ENCODE peak calls at places on chromosomes 3 and 15, in six cellular contexts. A is nephron progenitor cell, C is AG20443, X is left ventricle myocardium superior, U is HuH-7.5, Q is progenitor cell of endocrine pancreas. D is an unnamed sample.

GRCh38 chr3:187678869-187679268 is 8.7 kb upstream of the SST start:
- DNase-seq in A (peak; percentile 54), X (no peak), C (peak; percentile 77), Q (peak; percentile 27), U (peak; percentile 21), D (no peak)

GRCh38 chr3:72177075-72178050 is 392.4 kb upstream of the PROK2 start:
- DNase-seq in Q (no peak), C (peak; percentile 73), X (peak; percentile 57), A (peak; percentile 50), U (no peak), D (no peak)

GRCh38 chr15:89587955-89588354 is 12.7 kb downstream of the TICRR start:
- DNase-seq in X (no peak), Q (no peak), A (no peak), U (no peak), C (peak; percentile 55), D (no peak)

GRCh38 chr3:60417590-60417989 is 833.7 kb downstream of the FHIT start:
- DNase-seq in Q (no peak), C (no peak), X (no peak), A (peak; percentile 13), U (no peak), D (no peak)

GRCh38 chr15:74196175-74196574 is 6.4 kb downstream of the STRA6 start:
- DNase-seq in Q (no peak), A (no peak), C (peak; percentile 87), U (no peak), X (peak; percentile 72), D (no peak)

GRCh38 chr3:192834428-192834827 is 83.2 kb downstream of the MB21D2 start:
- DNase-seq in C (no peak), A (no peak), Q (no peak), U (no peak), X (no peak), D (no peak)

GRCh38 chr3:81723732-81724313 is 37.6 kb downstream of the GBE1 start:
- DNase-seq in Q (no peak), X (no peak), A (no peak), C (peak; percentile 40), U (no peak), D (no peak)

GRCh38 chr3:1734494-1735122 is 364.1 kb upstream of the CNTN4 start:
- DNase-seq in X (no peak), A (no peak), Q (no peak), C (no peak), U (no peak), D (no peak)

GRCh38 chr3:103963599-103963998 is 1403.1 kb upstream of the ALCAM start:
- DNase-seq in X (no peak), U (no peak), Q (no peak), C (no peak), A (peak; percentile 2), D (no peak)

GRCh38 chr15:71880276-71880675 is 69.9 kb downstream of the NR2E3 start:
- DNase-seq in X (no peak), Q (no peak), A (no peak), U (no peak), C (no peak), D (no peak)

GRCh38 chr15:27762471-27762870 is 336.6 kb downstream of the OCA2 start:
- DNase-seq in U (no peak), X (no peak), A (no peak), C (no peak), Q (no peak), D (no peak)

GRCh38 chr15:79593119-79593869 is 161.2 kb downstream of the MINAR1 start:
- DNase-seq in Q (no peak), A (no peak), C (peak; percentile 30), X (no peak), U (no peak), D (no peak)

GRCh38 chr3:79572930-79573329 is 194.9 kb downstream of the ROBO1 start:
- DNase-seq in C (no peak), Q (no peak), A (no peak), U (no peak), X (no peak), D (no peak)

GRCh38 chr15:32898414-32898813 is 180.6 kb downstream of the GREM1 start:
- DNase-seq in A (no peak), X (no peak), Q (no peak), U (no peak), C (no peak), D (no peak)

GRCh38 chr3:10772230-10773161 is 43.5 kb upstream of the SLC6A11 start:
- DNase-seq in A (peak; percentile 17), C (no peak), U (peak; percentile 82), Q (no peak), X (no peak), D (no peak)

GRCh38 chr3:71062037-71062919 is 521.2 kb downstream of the FOXP1 start:
- DNase-seq in Q (no peak), X (no peak), C (no peak), U (no peak), A (no peak), D (no peak)

GRCh38 chr3:76826915-76827314 is 213.0 kb upstream of the ROBO2 start:
- DNase-seq in X (no peak), C (no peak), A (no peak), U (no peak), Q (no peak), D (no peak)

GRCh38 chr3:128226794-128227399 is 73.6 kb downstream of the EEFSEC start:
- DNase-seq in X (peak; percentile 67), C (peak; percentile 78), Q (peak; percentile 64), U (peak; percentile 71), A (peak; percentile 69), D (peak; percentile 72)

GRCh38 chr15:42150246-42150970 is 6.0 kb downstream of the PLA2G4F start:
- DNase-seq in C (no peak), A (no peak), Q (no peak), X (no peak), U (no peak), D (peak; percentile 47)

GRCh38 chr3:119580148-119580760 is 962 bp downstream of the ADPRH start:
- DNase-seq in Q (no peak), A (peak; percentile 16), U (peak; percentile 30), C (peak; percentile 33), X (peak; percentile 56), D (peak; percentile 65)

GRCh38 chr3:158097571-158098553 is 8.4 kb downstream of the SHOX2 start:
- DNase-seq in U (peak; percentile 98), Q (peak; percentile 86), C (no peak), A (peak; percentile 87), X (peak; percentile 59), D (peak; percentile 90)

GRCh38 chr3:62149962-62150361 is 223.4 kb downstream of the FEZF2 start:
- DNase-seq in C (peak; percentile 65), A (no peak), X (no peak), U (no peak), Q (no peak), D (no peak)

GRCh38 chr15:57772223-57772957 is 65.9 kb downstream of the POLR2M start:
- DNase-seq in X (no peak), Q (no peak), A (no peak), C (peak; percentile 39), U (no peak), D (no peak)

GRCh38 chr3:7733933-7734332 is 767.7 kb upstream of the LMCD1 start:
- DNase-seq in Q (no peak), U (no peak), C (no peak), A (no peak), X (no peak), D (no peak)

GRCh38 chr15:96404560-96404959 is 74.1 kb downstream of the NR2F2 start:
- DNase-seq in Q (no peak), A (no peak), X (no peak), U (no peak), C (no peak), D (no peak)

GRCh38 chr15:76199106-76200082 is 111.9 kb downstream of the ETFA start:
- DNase-seq in U (no peak), Q (no peak), A (no peak), C (peak; percentile 88), X (peak; percentile 75), D (peak; percentile 50)